ENCODE peak calls at places on chromosomes 4 and X, in ten cellular contexts. A is lower leg skin, N is A549, U is tibial nerve, C is right lobe of liver, B is upper lobe of left lung, V is IMR-90, F is stomach, J is breast epithelium, T is spleen. D is an unnamed sample.

GRCh38 chr4:76717431-76717830 is 180.5 kb downstream of the SOWAHB start:
- DNase-seq in A (no peak), N (no peak), U (no peak), C (no peak), B (no peak), V (no peak), F (no peak), J (no peak), T (no peak), D (no peak)

GRCh38 chr4:83124079-83124780 is 9.7 kb upstream of the PLAC8 start:
- DNase-seq in A (no peak), N (no peak), U (no peak), C (no peak), B (no peak), V (peak), F (no peak), J (no peak), T (no peak), D (no peak)

GRCh38 chr4:183783933-183784622 is 121.0 kb upstream of the STOX2 start:
- DNase-seq in A (no peak), N (no peak), U (no peak), C (no peak), B (no peak), V (peak), F (no peak), J (no peak), T (no peak), D (no peak)

GRCh38 chrX:7235071-7235470 is 87.1 kb upstream of the PUDP start:
- DNase-seq in A (no peak), N (no peak), U (no peak), C (no peak), B (no peak), V (no peak), F (no peak), J (no peak), T (no peak), D (no peak)

GRCh38 chrX:40996886-40997530 is 88.2 kb upstream of the USP9X start:
- DNase-seq in A (peak), N (peak), U (no peak), C (no peak), B (no peak), V (peak), F (no peak), J (no peak), T (no peak), D (no peak)

GRCh38 chr4:129344058-129344457 is 248.1 kb downstream of the C4orf33 start:
- DNase-seq in A (no peak), N (peak), U (no peak), C (no peak), B (no peak), V (peak), F (no peak), J (no peak), T (no peak), D (peak)

GRCh38 chr4:87232241-87232640 is 11.8 kb upstream of the KLHL8 start:
- DNase-seq in A (no peak), N (no peak), U (no peak), C (no peak), B (no peak), V (no peak), F (no peak), J (no peak), T (no peak), D (no peak)

GRCh38 chr4:106494066-106494465 is 125.5 kb upstream of the GIMD1 start:
- DNase-seq in A (no peak), N (no peak), U (no peak), C (no peak), B (no peak), V (peak), F (no peak), J (no peak), T (no peak), D (no peak)

GRCh38 chr4:137946423-137946822 is 295.7 kb downstream of the SLC7A11 start:
- DNase-seq in A (no peak), N (no peak), U (no peak), C (no peak), B (no peak), V (peak), F (no peak), J (no peak), T (no peak), D (no peak)

DNA sequence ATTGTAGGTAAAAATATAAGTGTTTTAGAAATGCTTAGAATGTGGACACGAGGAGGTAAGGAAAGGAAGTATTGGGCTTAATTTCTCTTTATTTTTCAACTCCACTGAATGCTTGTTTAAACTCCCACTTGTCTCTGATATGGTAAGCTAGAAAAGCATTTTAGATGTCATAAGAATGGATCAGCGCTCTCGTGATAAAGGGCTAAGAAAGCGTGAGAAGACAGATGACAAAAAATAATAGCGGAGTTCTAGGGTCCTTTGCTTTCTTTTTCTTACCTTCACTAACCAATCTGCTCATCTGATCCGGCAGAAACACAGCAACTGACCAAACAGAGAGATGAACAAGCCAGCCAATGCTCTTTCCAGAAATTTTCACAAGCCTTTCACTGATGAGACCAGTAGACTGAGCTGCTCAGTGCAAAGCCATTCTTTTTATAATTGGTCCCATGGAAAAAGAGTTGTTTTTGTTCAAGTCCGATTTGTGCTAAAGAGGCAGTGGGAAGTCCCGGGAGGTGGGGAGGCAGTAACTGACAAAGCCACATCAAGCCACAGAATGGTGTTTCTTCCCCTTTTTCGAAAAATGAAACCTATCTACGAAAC is at the start of gene TASL:
- DNase-seq in A (no peak), N (no peak), U (no peak), C (no peak), B (no peak), V (no peak), F (no peak), J (no peak), T (no peak), D (no peak)
- TF ChIP-seq POLR2A in A (no peak), N (no peak), U (no peak), C (peak), B (no peak), V (no peak), F (no peak), J (no peak), T (no peak), D (no peak)

GRCh38 chrX:140817943-140818342 is 108.4 kb downstream of the LINC00632 start:
- DNase-seq in A (no peak), N (peak), U (no peak), C (no peak), B (no peak), V (peak), F (no peak), J (no peak), T (no peak), D (no peak)
- TF ChIP-seq CTCF in A (no peak), N (peak), U (peak), C (peak), B (peak), V (peak), F (peak), J (peak), T (peak), D (peak)

GRCh38 chrX:140526138-140526537 is 21.3 kb upstream of the SOX3 start:
- DNase-seq in A (no peak), N (no peak), U (no peak), C (no peak), B (no peak), V (peak), F (no peak), J (no peak), T (no peak), D (no peak)
- TF ChIP-seq POLR2A in A (no peak), N (no peak), U (no peak), C (no peak), B (no peak), V (no peak), F (no peak), J (no peak), T (no peak), D (no peak)

DNA sequence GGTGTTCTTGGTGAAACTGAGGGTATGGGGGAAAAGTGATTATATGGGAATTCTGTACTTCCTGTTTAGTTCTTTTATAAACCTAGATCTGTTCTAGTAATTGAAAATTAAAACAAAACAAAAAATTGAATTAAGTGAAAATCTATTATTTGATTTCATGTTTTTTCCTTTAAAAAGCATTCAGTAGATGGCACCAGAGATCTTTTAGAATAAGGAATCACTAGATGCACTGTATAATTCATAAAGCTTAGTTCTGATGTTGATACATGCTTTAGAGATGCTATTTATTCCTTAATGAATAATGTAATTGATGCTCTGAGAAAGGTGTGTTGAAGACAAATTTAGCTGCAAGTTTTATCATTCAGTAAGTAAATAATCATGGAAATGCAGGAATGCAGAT is 87.3 kb downstream of the LCORL start:
- DNase-seq in A (no peak), N (no peak), U (no peak), C (no peak), B (no peak), V (peak), F (no peak), J (no peak), T (no peak), D (no peak)
- TF ChIP-seq CTCF in A (no peak), N (no peak), U (no peak), C (peak), B (no peak), V (peak), F (no peak), J (no peak), T (no peak), D (no peak)

GRCh38 chrX:139930923-139931645 is 1.8 kb downstream of the ATP11C start:
- DNase-seq in A (no peak), N (peak), U (no peak), C (peak), B (peak), V (no peak), F (no peak), J (no peak), T (peak), D (peak)

GRCh38 chrX:139931646-139932076 is 1.2 kb downstream of the ATP11C start:
- DNase-seq in A (peak), N (no peak), U (no peak), C (no peak), B (no peak), V (no peak), F (no peak), J (no peak), T (peak), D (no peak)

GRCh38 chrX:139932077-139932900 is 564 bp downstream of the ATP11C start:
- DNase-seq in A (peak), N (peak), U (peak), C (peak), B (peak), V (peak), F (peak), J (peak), T (peak), D (peak)

GRCh38 chrX:139933904-139934303 is 1.1 kb upstream of the ATP11C start:
- DNase-seq in A (no peak), N (peak), U (no peak), C (peak), B (no peak), V (no peak), F (peak), J (no peak), T (no peak), D (peak)

GRCh38 chrX:139932901-139933796 is at the start of gene ATP11C:
- DNase-seq in A (peak), N (peak), U (peak), C (peak), B (peak), V (peak), F (peak), J (peak), T (peak), D (peak)
- TF ChIP-seq POLR2A in A (no peak), N (peak), U (peak), C (peak), B (no peak), V (no peak), F (peak), J (no peak), T (peak), D (peak)

GRCh38 chr4:2330119-2331042 is 68.5 kb upstream of the MXD4 start:
- DNase-seq in A (no peak), N (peak), U (no peak), C (no peak), B (peak), V (peak), F (no peak), J (no peak), T (peak), D (no peak)
- TF ChIP-seq CTCF in A (no peak), N (no peak), U (no peak), C (no peak), B (no peak), V (peak), F (no peak), J (no peak), T (no peak), D (no peak)

GRCh38 chr4:152678841-152679240 is 956 bp downstream of the TMEM154 start:
- DNase-seq in A (no peak), N (no peak), U (no peak), C (no peak), B (no peak), V (no peak), F (no peak), J (no peak), T (no peak), D (no peak)

GRCh38 chr4:152676052-152676854 is 3.5 kb downstream of the TMEM154 start:
- DNase-seq in A (no peak), N (no peak), U (no peak), C (no peak), B (no peak), V (no peak), F (no peak), J (no peak), T (no peak), D (no peak)

GRCh38 chr4:152682143-152682542 is 2.3 kb upstream of the TMEM154 start:
- DNase-seq in A (no peak), N (no peak), U (no peak), C (no peak), B (no peak), V (no peak), F (no peak), J (no peak), T (no peak), D (no peak)

GRCh38 chr4:152680988-152681731 is 1.4 kb upstream of the TMEM154 start:
- DNase-seq in A (no peak), N (peak), U (no peak), C (no peak), B (no peak), V (peak), F (no peak), J (no peak), T (no peak), D (no peak)

GRCh38 chr4:152679414-152680281 is at the start of gene TMEM154:
- DNase-seq in A (peak), N (no peak), U (peak), C (peak), B (peak), V (peak), F (peak), J (peak), T (peak), D (peak)
- TF ChIP-seq POLR2A in A (no peak), N (no peak), U (no peak), C (peak), B (no peak), V (no peak), F (no peak), J (no peak), T (peak), D (peak)

GRCh38 chr4:73964862-73965611 is 16.8 kb downstream of the PF4 start:
- DNase-seq in A (no peak), N (no peak), U (no peak), C (no peak), B (no peak), V (no peak), F (peak), J (no peak), T (no peak), D (peak)
- TF ChIP-seq CTCF in A (no peak), N (no peak), U (no peak), C (peak), B (peak), V (peak), F (peak), J (no peak), T (no peak), D (peak)

D was measured in body of pancreas.